ENCODE peak calls at places on chromosomes 3 and 15, in six cellular contexts. Y is H1, Z is HCT116, W is GM12878, A is HepG2, R is K562. D is an unnamed sample.

GRCh38 chr3:143121240-143122088 is 1.9 kb downstream of the CHST2 start:
- DNase-seq in Y (no peak), Z (no peak), W (no peak), A (no peak), R (peak), D (peak)

GRCh38 chr15:101170568-101171350 is 81.1 kb downstream of the CHSY1 start:
- DNase-seq in Y (no peak), Z (no peak), W (no peak), A (no peak), R (no peak), D (no peak)

GRCh38 chr15:82177291-82178010 is 85.1 kb downstream of the EFL1 start:
- DNase-seq in Y (no peak), Z (no peak), W (no peak), A (no peak), R (no peak), D (no peak)

GRCh38 chr3:76345878-76346277 is 560.5 kb upstream of the ZNF717 start:
- DNase-seq in Y (no peak), Z (no peak), W (no peak), A (no peak), R (no peak), D (no peak)

GRCh38 chr3:190305406-190305805 is 16.8 kb downstream of the CLDN1 start:
- DNase-seq in Y (no peak), Z (no peak), W (no peak), A (no peak), R (no peak), D (no peak)

GRCh38 chr3:39130026-39130425 is 22.5 kb downstream of the TTC21A start:
- DNase-seq in Y (no peak), Z (no peak), W (no peak), A (no peak), R (no peak), D (no peak)

GRCh38 chr3:160564205-160564922 is 1.0 kb downstream of the KPNA4 start:
- DNase-seq in Y (no peak), Z (no peak), W (no peak), A (peak), R (peak), D (no peak)

GRCh38 chr3:51929420-51930003 is 12.2 kb downstream of the RRP9 start:
- DNase-seq in Y (no peak), Z (no peak), W (no peak), A (no peak), R (peak), D (peak)

GRCh38 chr15:48975713-48976419 is 12.1 kb upstream of the SHC4 start:
- DNase-seq in Y (peak), Z (peak), W (no peak), A (peak), R (peak), D (peak)

GRCh38 chr15:49906976-49907375 is 212.1 kb downstream of the ATP8B4 start:
- DNase-seq in Y (no peak), Z (no peak), W (no peak), A (no peak), R (no peak), D (no peak)

GRCh38 chr3:16338999-16339398 is 74.0 kb downstream of the OXNAD1 start:
- DNase-seq in Y (no peak), Z (no peak), W (no peak), A (peak), R (no peak), D (no peak)

GRCh38 chr3:158918008-158918407 is 116.2 kb downstream of the MFSD1 start:
- DNase-seq in Y (peak), Z (peak), W (no peak), A (peak), R (peak), D (peak)

GRCh38 chr15:41483115-41483514 is 10.6 kb upstream of the ITPKA start:
- DNase-seq in Y (no peak), Z (no peak), W (peak), A (no peak), R (no peak), D (no peak)

GRCh38 chr3:124131158-124132115 is 139.5 kb upstream of the ROPN1 start:
- DNase-seq in Y (no peak), Z (no peak), W (no peak), A (no peak), R (no peak), D (no peak)

GRCh38 chr3:280691-281090 is 84.1 kb downstream of the CHL1 start:
- DNase-seq in Y (no peak), Z (no peak), W (no peak), A (no peak), R (no peak), D (no peak)

GRCh38 chr15:78685157-78685830 is 44.3 kb upstream of the CHRNB4 start:
- DNase-seq in Y (no peak), Z (no peak), W (no peak), A (no peak), R (no peak), D (no peak)

GRCh38 chr3:166453472-166453871 is 616.2 kb upstream of the BCHE start:
- DNase-seq in Y (no peak), Z (no peak), W (no peak), A (peak), R (no peak), D (no peak)

GRCh38 chr3:105836533-105836932 is 32.3 kb downstream of the CBLB start:
- DNase-seq in Y (no peak), Z (no peak), W (peak), A (peak), R (no peak), D (no peak)

GRCh38 chr3:53056442-53056841 is 10.6 kb upstream of the SFMBT1 start:
- DNase-seq in Y (no peak), Z (no peak), W (no peak), A (peak), R (peak), D (no peak)

GRCh38 chr3:139577899-139578298 is 38.4 kb upstream of the RBP1 start:
- DNase-seq in Y (no peak), Z (no peak), W (no peak), A (no peak), R (no peak), D (no peak)

GRCh38 chr3:55519016-55519415 is 31.9 kb upstream of the WNT5A start:
- DNase-seq in Y (no peak), Z (no peak), W (no peak), A (no peak), R (no peak), D (no peak)

GRCh38 chr3:5891721-5892120 is 704.2 kb downstream of the EDEM1 start:
- DNase-seq in Y (no peak), Z (no peak), W (no peak), A (no peak), R (no peak), D (no peak)

GRCh38 chr15:76217029-76217866 is 94.0 kb downstream of the ETFA start:
- DNase-seq in Y (no peak), Z (peak), W (no peak), A (no peak), R (no peak), D (no peak)

GRCh38 chr3:54278960-54279359 is 156.6 kb downstream of the CACNA2D3 start:
- DNase-seq in Y (no peak), Z (peak), W (no peak), A (no peak), R (no peak), D (no peak)

GRCh38 chr3:5456199-5456598 is 268.7 kb downstream of the EDEM1 start:
- DNase-seq in Y (no peak), Z (no peak), W (no peak), A (no peak), R (no peak), D (no peak)

GRCh38 chr3:105232536-105232935 is 134.2 kb upstream of the ALCAM start:
- DNase-seq in Y (no peak), Z (no peak), W (no peak), A (no peak), R (no peak), D (no peak)

GRCh38 chr3:186255703-186256331 is 106.2 kb downstream of the DGKG start:
- DNase-seq in Y (no peak), Z (no peak), W (no peak), A (no peak), R (peak), D (peak)

GRCh38 chr3:170840291-170840859 is 29.6 kb downstream of the RPL22L1 start:
- DNase-seq in Y (no peak), Z (no peak), W (no peak), A (no peak), R (no peak), D (no peak)

GRCh38 chr3:146558811-146559210 is 14.4 kb upstream of the PLSCR1 start:
- DNase-seq in Y (no peak), Z (no peak), W (no peak), A (no peak), R (no peak), D (no peak)

GRCh38 chr3:38828681-38829080 is 12.7 kb upstream of the SCN10A start:
- DNase-seq in Y (no peak), Z (no peak), W (no peak), A (no peak), R (no peak), D (no peak)

DNA sequence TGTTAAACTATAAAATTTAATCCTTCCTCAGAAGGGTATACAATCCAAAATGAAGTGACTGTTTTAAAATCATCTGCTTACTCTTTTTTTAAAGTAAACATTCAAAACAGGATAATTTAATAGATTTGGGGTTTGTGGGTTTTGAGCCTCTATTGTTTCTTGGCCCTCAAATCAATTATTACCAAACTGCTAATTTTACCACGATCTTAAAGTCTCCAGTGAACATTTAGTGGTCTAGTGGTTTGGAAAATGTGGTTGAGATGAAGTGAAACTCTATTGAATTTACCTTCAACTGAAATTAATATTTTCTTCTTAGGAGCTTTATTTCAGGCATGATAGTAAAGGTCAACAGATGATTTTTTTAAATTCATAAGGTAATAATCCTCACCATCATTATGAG is 11.2 kb upstream of the ATP11B start:
- DNase-seq in Y (no peak), Z (no peak), W (no peak), A (no peak), R (no peak), D (no peak)
- TF ChIP-seq ATF3 in Y (no peak), Z (no peak), W (no peak), A (no peak), R (no peak), D (no peak)

GRCh38 chr3:135168822-135169221 is 373.8 kb downstream of the EPHB1 start:
- DNase-seq in Y (no peak), Z (no peak), W (no peak), A (no peak), R (no peak), D (no peak)

GRCh38 chr3:135170732-135171131 is 375.7 kb downstream of the EPHB1 start:
- DNase-seq in Y (no peak), Z (no peak), W (no peak), A (no peak), R (no peak), D (no peak)

GRCh38 chr3:135176881-135177280 is 381.8 kb downstream of the EPHB1 start:
- DNase-seq in Y (no peak), Z (no peak), W (no peak), A (no peak), R (no peak), D (no peak)

GRCh38 chr3:135169651-135170050 is 374.6 kb downstream of the EPHB1 start:
- DNase-seq in Y (no peak), Z (no peak), W (no peak), A (no peak), R (no peak), D (no peak)

DNA sequence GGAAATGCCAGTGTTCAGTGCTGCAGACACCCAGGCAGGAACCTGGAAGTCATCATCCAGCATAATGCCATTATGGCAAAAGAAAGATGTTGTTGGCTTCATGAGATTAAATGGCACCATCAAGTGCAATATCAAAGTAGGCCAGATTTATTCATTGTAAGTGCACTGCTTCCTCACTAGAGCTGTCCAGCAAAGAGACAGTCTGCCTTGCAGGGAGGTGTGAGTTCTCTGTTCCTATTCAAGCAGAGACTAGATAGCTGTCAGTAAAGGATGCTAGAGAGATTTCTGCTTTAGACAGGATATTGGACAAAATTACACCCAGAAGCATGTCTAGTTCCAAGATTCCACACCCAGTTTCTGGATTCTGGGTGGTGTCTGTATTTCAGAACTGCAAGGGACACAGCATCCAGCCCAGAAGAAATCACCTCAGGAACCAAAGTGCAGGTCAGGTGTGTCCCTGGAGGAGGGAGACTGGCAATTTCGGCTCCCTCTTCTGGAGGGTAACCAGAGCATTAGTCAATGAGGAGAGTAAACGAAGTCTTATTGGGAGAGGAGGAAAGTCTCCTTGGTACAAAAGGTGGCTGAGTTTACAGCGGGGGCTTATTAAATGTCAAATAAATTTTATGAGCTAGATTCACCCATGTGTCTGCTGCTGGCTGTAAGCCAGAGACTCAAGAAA is 377.3 kb downstream of the EPHB1 start:
- DNase-seq in Y (no peak), Z (no peak), W (no peak), A (no peak), R (no peak), D (no peak)
- TF ChIP-seq ATF3 in Y (no peak), Z (no peak), W (no peak), A (no peak), R (no peak), D (no peak)

DNA sequence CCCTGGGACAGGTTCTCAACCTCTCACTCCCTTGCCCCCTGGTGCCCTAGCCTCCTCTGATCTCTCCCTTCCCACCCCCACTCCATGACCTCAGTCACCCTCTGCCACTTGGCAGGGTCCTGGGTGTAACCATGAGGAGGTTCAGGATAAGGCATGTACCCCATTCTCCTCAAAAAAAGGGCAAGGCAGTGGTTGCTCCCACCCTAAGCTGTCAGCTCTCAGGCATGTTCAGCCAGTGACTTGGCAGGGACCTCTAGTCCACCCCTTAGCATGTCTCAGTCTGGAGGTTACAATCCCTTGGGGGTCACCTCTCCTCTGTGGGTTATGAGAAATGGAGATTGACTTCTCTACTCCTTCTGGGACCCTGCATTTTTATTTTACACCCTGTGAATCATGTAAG is 11.0 kb upstream of the BOC start:
- DNase-seq in Y (no peak), Z (no peak), W (no peak), A (no peak), R (no peak), D (no peak)
- TF ChIP-seq ATF3 in Y (no peak), Z (no peak), W (no peak), A (no peak), R (no peak), D (no peak)

DNA sequence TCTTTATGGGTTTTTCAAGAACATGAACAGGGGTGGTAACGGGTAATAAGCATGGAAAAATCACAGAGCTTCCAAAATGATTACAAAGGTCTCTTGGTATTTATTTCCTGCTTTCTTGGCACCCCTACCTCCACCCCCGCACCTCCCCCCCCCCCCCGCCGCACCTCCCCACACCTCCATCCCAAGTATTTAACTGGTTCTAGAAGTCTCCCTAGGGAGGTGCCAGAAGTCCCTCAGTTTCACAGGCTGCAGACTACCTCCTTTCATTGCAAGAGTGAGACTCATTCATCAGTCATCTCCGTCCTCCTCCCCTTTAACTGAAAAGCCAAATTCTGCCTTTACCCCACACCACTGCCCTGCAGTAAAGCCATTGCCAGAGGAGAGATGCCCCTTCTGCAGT is 169.4 kb downstream of the ALDH1A2 start:
- DNase-seq in Y (no peak), Z (no peak), W (no peak), A (no peak), R (no peak), D (no peak)
- TF ChIP-seq ATF3 in Y (no peak), Z (no peak), W (no peak), A (no peak), R (no peak), D (no peak)

DNA sequence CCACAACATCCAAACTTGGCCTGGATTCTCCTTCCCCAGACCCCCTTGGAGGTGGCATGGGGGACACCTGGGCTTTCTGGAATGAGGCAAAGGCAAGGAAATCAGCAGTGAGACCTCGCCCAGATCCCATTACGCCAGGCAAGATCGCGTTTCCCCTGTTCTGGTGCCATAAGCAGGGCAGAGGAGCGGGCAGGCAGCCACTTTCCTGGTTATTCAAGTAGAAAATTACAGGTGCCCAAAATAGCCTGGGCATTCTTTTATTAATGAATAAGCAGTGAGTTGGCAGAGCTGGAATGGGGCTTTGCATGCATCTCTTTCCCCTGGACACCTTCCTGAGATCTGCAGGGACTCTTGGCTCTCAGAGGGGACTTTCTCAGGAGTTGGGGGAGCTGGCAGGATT is 31.5 kb upstream of the FAM107A start:
- DNase-seq in Y (no peak), Z (no peak), W (no peak), A (no peak), R (no peak), D (no peak)
- TF ChIP-seq ATF3 in Y (no peak), Z (no peak), W (no peak), A (no peak), R (no peak), D (no peak)

GRCh38 chr3:183313331-183313730 is 60.3 kb downstream of the B3GNT5 start:
- DNase-seq in Y (no peak), Z (no peak), W (no peak), A (no peak), R (no peak), D (no peak)

GRCh38 chr3:183309276-183309675 is 56.2 kb downstream of the B3GNT5 start:
- DNase-seq in Y (no peak), Z (no peak), W (no peak), A (peak), R (no peak), D (no peak)

GRCh38 chr3:183310936-183311335 is 57.9 kb downstream of the B3GNT5 start:
- DNase-seq in Y (no peak), Z (no peak), W (no peak), A (no peak), R (no peak), D (no peak)

GRCh38 chr3:183313764-183314163 is 60.7 kb downstream of the B3GNT5 start:
- DNase-seq in Y (no peak), Z (no peak), W (no peak), A (no peak), R (no peak), D (no peak)

DNA sequence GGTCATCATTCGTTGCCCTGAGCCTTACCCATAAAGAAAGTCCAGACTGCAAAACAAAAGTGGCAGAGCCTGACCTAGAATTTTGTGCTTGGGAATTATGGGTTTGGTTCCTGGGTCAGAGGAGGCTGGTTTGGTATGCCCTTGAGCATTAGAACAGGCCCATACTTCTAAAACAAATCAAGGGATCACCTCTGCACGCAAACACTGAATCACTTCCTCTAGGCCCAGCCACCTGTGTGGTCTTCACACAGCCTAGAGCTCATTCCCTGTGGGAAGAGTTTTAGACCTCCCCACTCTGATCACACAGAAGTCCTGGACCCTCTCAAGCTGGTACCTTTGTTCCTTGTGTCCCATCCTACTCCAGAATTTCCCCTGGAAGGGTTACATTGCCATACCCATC is 59.4 kb downstream of the B3GNT5 start:
- DNase-seq in Y (no peak), Z (no peak), W (no peak), A (no peak), R (no peak), D (no peak)
- TF ChIP-seq ATF3 in Y (no peak), Z (no peak), W (no peak), A (no peak), R (no peak), D (no peak)

GRCh38 chr3:126784254-126784653 is 80.2 kb downstream of the CHCHD6 start:
- DNase-seq in Y (no peak), Z (no peak), W (no peak), A (no peak), R (no peak), D (no peak)

GRCh38 chr3:126781889-126782491 is 78.0 kb downstream of the CHCHD6 start:
- DNase-seq in Y (no peak), Z (no peak), W (no peak), A (no peak), R (no peak), D (no peak)

GRCh38 chr3:126780666-126781065 is 76.6 kb downstream of the CHCHD6 start:
- DNase-seq in Y (no peak), Z (no peak), W (no peak), A (no peak), R (peak), D (no peak)

GRCh38 chr3:126781406-126781805 is 77.4 kb downstream of the CHCHD6 start:
- DNase-seq in Y (no peak), Z (no peak), W (no peak), A (no peak), R (no peak), D (no peak)

GRCh38 chr3:126782554-126782953 is 78.5 kb downstream of the CHCHD6 start:
- DNase-seq in Y (no peak), Z (peak), W (no peak), A (no peak), R (no peak), D (no peak)
- TF ChIP-seq ATF3 in Y (no peak), Z (no peak), W (no peak), A (no peak), R (no peak), D (no peak)

GRCh38 chr3:128573707-128574162 is 76.9 kb downstream of the RPN1 start:
- DNase-seq in Y (no peak), Z (no peak), W (no peak), A (no peak), R (peak), D (no peak)

GRCh38 chr3:128573160-128573559 is 77.5 kb downstream of the RPN1 start:
- DNase-seq in Y (no peak), Z (no peak), W (no peak), A (no peak), R (no peak), D (no peak)

GRCh38 chr3:128572013-128572412 is 78.6 kb downstream of the RPN1 start:
- DNase-seq in Y (no peak), Z (no peak), W (no peak), A (no peak), R (no peak), D (no peak)

GRCh38 chr3:128569756-128570155 is 76.8 kb upstream of the GATA2 start:
- DNase-seq in Y (no peak), Z (no peak), W (no peak), A (no peak), R (no peak), D (no peak)

GRCh38 chr3:128572644-128573105 is 77.9 kb downstream of the RPN1 start:
- DNase-seq in Y (no peak), Z (peak), W (peak), A (peak), R (peak), D (peak)
- TF ChIP-seq ATF3 in Y (no peak), Z (no peak), W (no peak), A (no peak), R (no peak), D (no peak)